ENCODE peak calls at places on chromosomes 4 and X, in seven cellular contexts. C is GM23248; A is SJSA1; P is coronary artery; N is HTR-8/SVneo; K is sciatic nerve; V is stimulated activated naive B cell treated with anti-CD40 and anti-IgM and Interleukin-4, amounts not matched to agents 10 μg/mL and 1 μg/mL and 100 μg/mL, for 72 hours. T is an unnamed sample.

GRCh38 chr4:25123236-25123635 is 37.0 kb downstream of the SEPSECS start:
- DNase-seq in C (no peak), A (no peak), P (no peak), N (no peak), K (no peak), V (no peak), T (no peak)

GRCh38 chr4:112185740-112186670 is 40.8 kb downstream of the FAM241A start:
- DNase-seq in C (no peak), A (no peak), P (no peak), N (no peak), K (no peak), V (no peak), T (no peak)

GRCh38 chr4:88158360-88159136 is at the start of gene ABCG2:
- DNase-seq in C (peak), A (peak), P (no peak), N (peak), K (peak), V (peak), T (no peak)

GRCh38 chr4:150385606-150386005 is 196.3 kb upstream of the MAB21L2 start:
- DNase-seq in C (peak), A (no peak), P (no peak), N (peak), K (no peak), V (no peak), T (no peak)

GRCh38 chr4:19831644-19832285 is 419.9 kb upstream of the SLIT2 start:
- DNase-seq in C (peak), A (no peak), P (no peak), N (no peak), K (no peak), V (no peak), T (no peak)

GRCh38 chr4:71204056-71204455 is 134.8 kb upstream of the SLC4A4 start:
- DNase-seq in C (no peak), A (no peak), P (no peak), N (no peak), K (no peak), V (no peak), T (no peak)

GRCh38 chr4:8016527-8016926 is 76.9 kb upstream of the AFAP1 start:
- DNase-seq in C (no peak), A (no peak), P (no peak), N (no peak), K (no peak), V (no peak), T (no peak)

GRCh38 chr4:61882381-61882780 is 682.3 kb downstream of the ADGRL3 start:
- DNase-seq in C (no peak), A (no peak), P (no peak), N (no peak), K (no peak), V (no peak), T (no peak)

GRCh38 chr4:128220286-128221235 is 67.1 kb downstream of the PGRMC2 start:
- DNase-seq in C (peak), A (no peak), P (no peak), N (peak), K (no peak), V (no peak), T (no peak)

GRCh38 chr4:158253350-158253980 is 43.2 kb downstream of the TMEM144 start:
- DNase-seq in C (peak), A (no peak), P (no peak), N (peak), K (peak), V (peak), T (no peak)

GRCh38 chr4:7911044-7911578 is 28.6 kb downstream of the AFAP1 start:
- DNase-seq in C (peak), A (no peak), P (peak), N (no peak), K (no peak), V (no peak), T (no peak)

GRCh38 chrX:119647552-119648420 is 41.6 kb upstream of the NKRF start:
- DNase-seq in C (no peak), A (no peak), P (no peak), N (no peak), K (no peak), V (peak), T (no peak)

GRCh38 chrX:39335447-39336235 is 534.4 kb downstream of the MID1IP1 start:
- DNase-seq in C (no peak), A (no peak), P (no peak), N (no peak), K (no peak), V (no peak), T (peak)

GRCh38 chr4:82898322-82899243 is 2.0 kb upstream of the THAP9 start:
- DNase-seq in C (peak), A (peak), P (peak), N (no peak), K (no peak), V (no peak), T (peak)

GRCh38 chrX:28581522-28581921 is 5.7 kb upstream of the IL1RAPL1 start:
- DNase-seq in C (no peak), A (no peak), P (no peak), N (no peak), K (no peak), V (no peak), T (no peak)

GRCh38 chr4:159235779-159236368 is 133.0 kb downstream of the RAPGEF2 start:
- DNase-seq in C (peak), A (no peak), P (no peak), N (no peak), K (no peak), V (no peak), T (no peak)

GRCh38 chrX:119672252-119672825 is 20.6 kb downstream of the SEPTIN6 start:
- DNase-seq in C (no peak), A (no peak), P (no peak), N (no peak), K (no peak), V (no peak), T (no peak)

GRCh38 chr4:15742637-15743036 is 35.5 kb upstream of the CD38 start:
- DNase-seq in C (no peak), A (no peak), P (no peak), N (no peak), K (no peak), V (no peak), T (no peak)

GRCh38 chr4:5751918-5752802 is 41.2 kb downstream of the EVC start:
- DNase-seq in C (peak), A (no peak), P (peak), N (no peak), K (no peak), V (no peak), T (no peak)

GRCh38 chr4:5409980-5410618 is 298.3 kb downstream of the EVC2 start:
- DNase-seq in C (no peak), A (no peak), P (no peak), N (no peak), K (no peak), V (no peak), T (no peak)

GRCh38 chr4:3875466-3875865 is 109.3 kb downstream of the ADRA2C start:
- DNase-seq in C (no peak), A (peak), P (no peak), N (no peak), K (peak), V (no peak), T (no peak)

GRCh38 chrX:75784689-75785491 is at the start of gene MAGEE2:
- DNase-seq in C (peak), A (no peak), P (no peak), N (no peak), K (no peak), V (no peak), T (no peak)

GRCh38 chr4:158729716-158730559 is 6.7 kb upstream of the PPID start:
- DNase-seq in C (peak), A (peak), P (no peak), N (peak), K (peak), V (peak), T (no peak)

GRCh38 chr4:125313989-125314602 is 659 bp upstream of the FAT4 start:
- DNase-seq in C (peak), A (no peak), P (no peak), N (no peak), K (no peak), V (no peak), T (no peak)

GRCh38 chrX:143336261-143336660 is 181.0 kb downstream of the SPANXN3 start:
- DNase-seq in C (no peak), A (no peak), P (no peak), N (no peak), K (no peak), V (no peak), T (no peak)

GRCh38 chr4:8762356-8762755 is 109.3 kb downstream of the HMX1 start:
- DNase-seq in C (no peak), A (no peak), P (peak), N (no peak), K (no peak), V (no peak), T (no peak)

T was measured in epithelial cell of prostate.